ENCODE peak calls at places on chromosomes 3 and 15, in nine cellular contexts. R is AG04450; C is epithelial cell of prostate; G is OCI-M1; I is stimulated activated CD8-positive, alpha-beta memory T cell treated with anti-CD3 and anti-CD28 coated beads, Interleukin-12 subunit alpha, Interleukin-12 subunit beta, amount 100 ng/mL, for 4 hours; K is AG09319; N is T-helper 1 cell; A is neural crest cell; X is iris pigment epithelial cell. M is an unnamed sample.
A peak's percentile ranks its signal among the peaks of the same experiment; 100 is the strongest.

GRCh38 chr15:99472416-99473145 is 93.2 kb upstream of the MEF2A start:
- DNase-seq in R (no peak), N (no peak), I (no peak), G (no peak), X (no peak), C (no peak), K (no peak), A (no peak), M (no peak)

GRCh38 chr3:188133646-188134045 is 20.3 kb upstream of the LPP start:
- DNase-seq in G (no peak), R (no peak), N (no peak), X (peak; percentile 74), C (no peak), A (no peak), K (no peak), I (no peak), M (peak; percentile 83)

GRCh38 chr15:60648928-60649679 is 170.2 kb upstream of the ICE2 start:
- DNase-seq in G (no peak), K (no peak), R (no peak), N (no peak), I (no peak), C (no peak), A (no peak), X (no peak), M (no peak)

GRCh38 chr3:38254872-38255271 is 10.7 kb upstream of the SLC22A13 start:
- DNase-seq in R (no peak), I (no peak), G (no peak), N (peak; percentile 8), A (no peak), K (no peak), C (no peak), X (no peak), M (no peak)

GRCh38 chr15:83164409-83165404 is 42.9 kb downstream of the HDGFL3 start:
- DNase-seq in N (peak; percentile 86), X (peak; percentile 81), C (no peak), I (no peak), K (no peak), R (peak; percentile 24), G (peak; percentile 62), A (no peak), M (peak; percentile 64)

GRCh38 chr15:85142324-85142723 is 160.7 kb downstream of the PDE8A start:
- DNase-seq in I (no peak), G (no peak), N (no peak), X (peak; percentile 69), R (no peak), K (peak; percentile 4), A (no peak), C (peak; percentile 10), M (peak; percentile 70)

GRCh38 chr15:29126208-29126536 is 143.4 kb downstream of the NSMCE3 start:
- DNase-seq in A (no peak), I (no peak), N (no peak), R (no peak), C (no peak), G (no peak), X (no peak), K (no peak), M (no peak)

GRCh38 chr3:73580343-73580742 is 44.4 kb downstream of the PDZRN3 start:
- DNase-seq in X (peak; percentile 28), C (peak; percentile 95), N (no peak), R (peak; percentile 90), I (no peak), G (no peak), A (no peak), K (no peak), M (peak; percentile 71)

GRCh38 chr3:107285197-107285596 is 92.0 kb upstream of the CCDC54 start:
- DNase-seq in G (peak; percentile 10), C (no peak), N (no peak), R (no peak), A (no peak), X (peak; percentile 68), K (no peak), I (no peak), M (peak; percentile 74)

GRCh38 chr15:52670087-52670486 is 9.1 kb downstream of the ATOSA start:
- DNase-seq in X (no peak), K (no peak), N (no peak), G (no peak), R (no peak), C (no peak), I (no peak), A (no peak), M (no peak)

GRCh38 chr3:57944313-57944580 is 64.0 kb upstream of the FLNB start:
- DNase-seq in C (no peak), K (no peak), X (no peak), N (no peak), A (no peak), G (no peak), R (no peak), I (no peak), M (no peak)

GRCh38 chr15:52139599-52140462 is 27.3 kb upstream of the BCL2L10 start:
- DNase-seq in N (peak; percentile 60), K (no peak), C (no peak), A (peak; percentile 73), G (peak; percentile 85), X (peak; percentile 65), I (peak; percentile 8), R (no peak), M (peak; percentile 81)

GRCh38 chr15:59691194-59691805 is 2.2 kb upstream of the BNIP2 start:
- DNase-seq in I (no peak), N (peak; percentile 50), A (peak; percentile 23), R (no peak), K (no peak), X (peak; percentile 53), C (no peak), G (peak; percentile 88), M (peak; percentile 77)

GRCh38 chr3:77038468-77038927 is 1.4 kb upstream of the ROBO2 start:
- DNase-seq in C (peak; percentile 54), N (peak; percentile 1), A (peak; percentile 53), X (peak; percentile 90), K (peak; percentile 77), R (peak; percentile 70), I (no peak), G (peak; percentile 89), M (peak; percentile 94)

GRCh38 chr15:38688096-38688495 is 123.5 kb upstream of the RASGRP1 start:
- DNase-seq in A (no peak), I (no peak), C (no peak), X (no peak), G (no peak), N (peak; percentile 45), R (no peak), K (no peak), M (no peak)